ENCODE peak calls at places on chromosomes 11 and 22, in four cellular contexts. J, X, Y and O are unnamed samples.
A peak's percentile ranks its signal among the peaks of the same experiment; 100 is the strongest.

GRCh38 chr11:60887531-60887930 is 18.9 kb downstream of the PRPF19 start:
- DNase-seq in J (peak; percentile 66), Y (peak; percentile 73), X (peak; percentile 60), O (no peak)

GRCh38 chr11:63911440-63911839 is 5.5 kb downstream of the RCOR2 start:
- DNase-seq in J (no peak), Y (no peak), X (no peak), O (no peak)

GRCh38 chr22:33321466-33321865 is 263.3 kb upstream of the SYN3 start:
- DNase-seq in Y (no peak), J (no peak), X (no peak), O (peak; percentile 45)

GRCh38 chr11:1238767-1239595 is 16.1 kb downstream of the MUC5B start:
- DNase-seq in Y (peak; percentile 81), X (peak; percentile 81), J (peak; percentile 22), O (no peak)

GRCh38 chr11:59894616-59895015 is 16.0 kb downstream of the OOSP3 start:
- DNase-seq in X (no peak), J (no peak), Y (no peak), O (no peak)

GRCh38 chr11:77003954-77004353 is 30.2 kb upstream of the B3GNT6 start:
- DNase-seq in Y (no peak), X (no peak), J (no peak), O (no peak)

GRCh38 chr11:45671246-45672171 is 6.1 kb upstream of the CHST1 start:
- DNase-seq in Y (no peak), X (no peak), J (no peak), O (no peak)

GRCh38 chr11:14189874-14190273 is 169.1 kb downstream of the RRAS2 start:
- DNase-seq in X (no peak), Y (no peak), J (no peak), O (no peak)

GRCh38 chr11:3225159-3225758 is 6.6 kb upstream of the MRGPRG start:
- DNase-seq in J (no peak), Y (no peak), X (no peak), O (no peak)

GRCh38 chr11:3222003-3222855 is 3.6 kb upstream of the MRGPRG start:
- DNase-seq in J (no peak), X (peak; percentile 10), Y (no peak), O (no peak)

GRCh38 chr11:3222941-3223905 is 4.6 kb upstream of the MRGPRG start:
- DNase-seq in Y (no peak), J (no peak), X (no peak), O (no peak)

GRCh38 chr11:3224730-3225098 is 6.1 kb upstream of the MRGPRG start:
- DNase-seq in J (no peak), X (no peak), Y (no peak), O (no peak)

DNA sequence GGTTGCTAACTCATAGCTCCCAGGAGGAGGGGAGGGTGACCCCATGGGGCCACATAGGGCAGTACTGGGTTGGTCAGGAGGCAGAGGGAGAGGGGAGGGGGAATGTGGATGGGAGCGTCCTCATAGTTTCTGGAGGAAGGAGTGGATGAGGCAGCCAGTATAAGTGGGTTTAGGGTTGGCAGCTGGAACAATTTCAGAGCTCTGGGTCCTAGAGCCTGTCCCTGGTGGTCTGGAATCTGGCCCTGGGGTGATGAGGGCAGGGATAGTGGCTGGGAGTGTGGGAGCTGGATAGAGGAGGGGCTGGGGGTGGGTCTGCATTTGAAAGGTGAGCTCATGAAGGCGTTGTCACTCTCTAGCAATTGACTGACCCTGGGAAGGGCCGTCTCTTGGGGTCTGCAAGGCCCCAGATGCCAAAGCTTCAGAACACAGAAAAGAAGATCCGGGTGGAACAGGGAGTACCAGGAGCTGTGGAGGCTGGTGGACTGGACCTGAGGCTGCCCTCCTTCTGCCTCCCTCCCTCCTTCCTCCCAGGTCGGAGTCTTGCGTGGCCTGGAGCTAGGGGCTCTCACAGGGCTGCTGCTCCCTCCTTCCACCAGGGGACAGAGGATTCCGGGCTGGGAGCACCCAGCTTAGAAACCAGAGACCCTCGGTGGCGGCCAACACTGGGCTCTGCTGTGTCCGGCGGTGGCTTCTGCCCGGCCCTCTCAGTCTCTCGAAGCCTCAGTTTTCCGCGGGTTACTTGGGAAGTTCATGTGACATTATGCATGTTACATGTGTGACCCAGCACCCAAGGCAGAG is 5.5 kb upstream of the MRGPRG start:
- DNase-seq in X (peak; percentile 28), Y (peak; percentile 51), J (no peak), O (no peak)
- TF ChIP-seq ETV6 in X (no peak), Y (no peak), J (no peak), O (no peak)

GRCh38 chr11:33984682-33985389 is 66.7 kb upstream of the CAPRIN1 start:
- DNase-seq in X (no peak), J (no peak), Y (peak; percentile 48), O (no peak)

GRCh38 chr11:33982661-33983060 is 68.9 kb upstream of the CAPRIN1 start:
- DNase-seq in Y (no peak), J (no peak), X (no peak), O (no peak)

GRCh38 chr11:33977676-33978075 is 73.9 kb upstream of the CAPRIN1 start:
- DNase-seq in Y (no peak), J (no peak), X (no peak), O (no peak)

GRCh38 chr11:33978376-33978775 is 73.2 kb upstream of the CAPRIN1 start:
- DNase-seq in Y (no peak), X (no peak), J (no peak), O (no peak)

DNA sequence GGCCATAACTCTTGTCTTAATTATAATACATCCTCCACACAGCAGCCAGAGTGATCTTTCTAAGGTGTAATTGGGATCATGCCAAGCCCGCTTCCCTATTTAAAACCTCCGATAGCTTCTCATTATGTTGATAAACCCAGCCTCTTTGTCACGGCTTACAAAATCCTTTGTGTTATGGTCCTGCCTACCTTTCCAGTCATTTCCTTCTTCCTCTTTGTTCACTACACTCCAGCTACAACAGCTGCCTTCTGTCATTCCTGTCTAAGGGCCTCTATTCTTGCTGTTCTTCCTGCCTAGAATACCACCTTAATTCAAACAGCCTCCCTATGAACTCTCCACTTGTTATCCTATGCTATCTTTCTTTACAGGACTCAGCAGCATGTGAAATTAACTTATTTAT is 70.6 kb upstream of the CAPRIN1 start:
- DNase-seq in J (no peak), Y (no peak), X (no peak), O (no peak)
- TF ChIP-seq CBFB in J (no peak), Y (no peak), X (no peak), O (no peak)

GRCh38 chr11:32982626-32983025 is 33.1 kb upstream of the DEPDC7 start:
- DNase-seq in Y (no peak), X (no peak), J (no peak), O (no peak)

GRCh38 chr11:32990481-32990880 is 25.2 kb upstream of the DEPDC7 start:
- DNase-seq in Y (no peak), X (no peak), J (no peak), O (no peak)

GRCh38 chr11:32983506-32983905 is 32.2 kb upstream of the DEPDC7 start:
- DNase-seq in J (no peak), Y (no peak), X (no peak), O (no peak)

GRCh38 chr11:32987851-32988250 is 27.8 kb upstream of the DEPDC7 start:
- DNase-seq in Y (no peak), J (no peak), X (no peak), O (no peak)

DNA sequence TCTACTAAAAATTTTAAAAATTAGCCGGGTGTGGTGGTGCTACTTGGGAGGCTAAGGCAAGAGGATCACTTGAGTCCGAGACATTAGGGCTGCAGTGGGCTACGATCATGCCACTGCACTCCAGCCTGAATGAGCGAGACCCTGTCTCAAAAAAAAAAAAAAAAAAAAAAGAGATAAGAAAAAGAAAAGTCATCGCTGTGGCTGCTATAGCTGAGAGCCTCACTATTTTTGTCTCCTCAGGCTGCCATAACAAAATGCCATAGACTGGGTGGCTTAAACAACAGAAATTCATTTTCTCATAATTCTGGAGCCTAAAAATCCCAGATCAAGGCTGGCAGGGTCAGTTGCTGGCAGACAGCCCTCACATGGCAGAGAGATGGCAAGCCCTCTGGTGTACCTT is 30.1 kb upstream of the DEPDC7 start:
- DNase-seq in X (no peak), J (no peak), Y (no peak), O (no peak)
- TF ChIP-seq ETV6 in X (no peak), J (no peak), Y (no peak), O (no peak)

GRCh38 chr11:20470348-20470747 is 82.8 kb downstream of the PRMT3 start:
- DNase-seq in J (no peak), Y (no peak), X (no peak), O (no peak)

GRCh38 chr11:20464566-20464965 is 77.0 kb downstream of the PRMT3 start:
- DNase-seq in X (no peak), Y (no peak), J (no peak), O (no peak)

GRCh38 chr11:20467458-20468185 is 80.1 kb downstream of the PRMT3 start:
- DNase-seq in Y (no peak), J (no peak), X (no peak), O (no peak)
- TF ChIP-seq CBFB in Y (no peak), J (no peak), X (no peak), O (no peak)

GRCh38 chr11:12436266-12436665 is 58.9 kb downstream of the PARVA start:
- DNase-seq in Y (no peak), J (no peak), X (no peak), O (no peak)

GRCh38 chr11:12440565-12440964 is 63.2 kb downstream of the PARVA start:
- DNase-seq in J (no peak), X (no peak), Y (no peak), O (no peak)

GRCh38 chr11:12441081-12441801 is 63.9 kb downstream of the PARVA start:
- DNase-seq in J (no peak), X (no peak), Y (no peak), O (no peak)

GRCh38 chr11:12435264-12435663 is 57.9 kb downstream of the PARVA start:
- DNase-seq in X (no peak), J (no peak), Y (no peak), O (no peak)

GRCh38 chr11:12439615-12440014 is 62.2 kb downstream of the PARVA start:
- DNase-seq in J (no peak), X (no peak), Y (no peak), O (no peak)
- TF ChIP-seq ETV6 in J (no peak), X (peak; percentile 42), Y (no peak), O (no peak)